ENCODE peak calls at places on chromosomes 4 and X, in seven cellular contexts. P, K, V, A, B, F and Q are unnamed samples.

GRCh38 chr4:42995343-42995944 is 102.9 kb downstream of the GRXCR1 start:
- DNase-seq in K (no peak), B (peak; percentile 20), V (no peak), P (no peak), A (no peak), F (peak; percentile 40), Q (no peak)

GRCh38 chrX:53263597-53264094 is 17.7 kb downstream of the IQSEC2 start:
- DNase-seq in B (peak; percentile 52), V (no peak), K (no peak), F (peak; percentile 53), A (peak; percentile 25), P (no peak), Q (no peak)

GRCh38 chrX:40209951-40210617 is 112.3 kb upstream of the BCOR start:
- DNase-seq in B (peak; percentile 13), P (no peak), V (no peak), F (peak; percentile 13), K (no peak), A (no peak), Q (no peak)

GRCh38 chrX:25166145-25166544 is 150.4 kb upstream of the ARX start:
- DNase-seq in V (no peak), A (no peak), B (no peak), K (no peak), F (no peak), P (no peak), Q (no peak)

GRCh38 chrX:93985621-93986020 is 311.6 kb downstream of the FAM133A start:
- DNase-seq in B (no peak), V (no peak), P (no peak), F (peak; percentile 13), K (no peak), A (no peak), Q (no peak)

GRCh38 chr4:743463-744211 is 38.0 kb downstream of the PCGF3 start:
- DNase-seq in P (no peak), V (no peak), F (no peak), B (peak; percentile 47), A (no peak), K (no peak), Q (no peak)

GRCh38 chr4:1033840-1034551 is 22.6 kb downstream of the FGFRL1 start:
- DNase-seq in F (no peak), K (peak; percentile 45), B (peak; percentile 73), A (no peak), P (peak; percentile 67), V (no peak), Q (no peak)

GRCh38 chrX:6678313-6678712 is 143.4 kb upstream of the VCX3A start:
- DNase-seq in B (no peak), V (no peak), F (no peak), P (no peak), K (no peak), A (no peak), Q (no peak)

GRCh38 chr4:141134051-141134450 is 782 bp upstream of the RNF150 start:
- DNase-seq in A (no peak), B (no peak), F (no peak), P (no peak), V (no peak), K (no peak), Q (no peak)

GRCh38 chrX:141945415-141945814 is 41.7 kb downstream of the MAGEC1 start:
- DNase-seq in K (no peak), A (no peak), B (no peak), V (no peak), P (no peak), F (peak; percentile 3), Q (no peak)

GRCh38 chr4:177951026-177951425 is 508.8 kb upstream of the AGA start:
- DNase-seq in A (no peak), K (no peak), P (no peak), V (no peak), F (no peak), B (no peak), Q (no peak)

GRCh38 chrX:9538544-9539045 is 73.7 kb downstream of the TBL1X start:
- DNase-seq in A (no peak), P (no peak), V (no peak), F (no peak), K (no peak), B (no peak), Q (no peak)

GRCh38 chr4:83618991-83619390 is 83.1 kb downstream of the GPAT3 start:
- DNase-seq in A (no peak), P (peak; percentile 7), K (peak; percentile 20), F (peak; percentile 26), B (peak; percentile 37), V (no peak), Q (no peak)

GRCh38 chrX:136784231-136784630 is 3.5 kb upstream of the ARHGEF6 start:
- DNase-seq in P (no peak), K (no peak), B (no peak), A (no peak), F (no peak), V (no peak), Q (no peak)

GRCh38 chr4:21827575-21827974 is 121.0 kb downstream of the KCNIP4 start:
- DNase-seq in V (no peak), A (no peak), F (no peak), B (peak; percentile 62), P (no peak), K (no peak), Q (no peak)

GRCh38 chr4:7068279-7068842 is 497 bp upstream of the GRPEL1 start:
- DNase-seq in B (no peak), A (no peak), F (no peak), P (no peak), K (no peak), V (no peak), Q (no peak)

GRCh38 chr4:173403051-173403450 is 4.1 kb upstream of the SCRG1 start:
- DNase-seq in P (no peak), F (peak; percentile 25), K (no peak), V (no peak), A (no peak), B (no peak), Q (no peak)